ENCODE peak calls at places on chromosomes 7 and 10, in ten cellular contexts. T is fibroblast of lung; U is spleen; K is aorta; G is esophagus squamous epithelium; Y is effector memory CD4-positive, alpha-beta T cell; W is kidney; A is uterus; R is CD8-positive, alpha-beta memory T cell; M is CD8-positive, alpha-beta T cell. X is an unnamed sample. For H3K4me1, the result is how much of the 10 kb centered on the place peaks cover.

GRCh38 chr10:122282253-122282671 is 11.2 kb downstream of the BTBD16 start:
- DNase-seq in T (peak), U (no peak), K (peak), G (no peak), Y (no peak), W (peak), A (no peak), R (no peak), M (no peak), X (no peak)

GRCh38 chr10:120456626-120457430 is at the start of gene PLPP4:
- DNase-seq in T (no peak), U (no peak), K (peak), G (no peak), Y (no peak), W (peak), A (no peak), R (no peak), M (no peak), X (no peak)

GRCh38 chr7:82375713-82376112 is 67.9 kb downstream of the CACNA2D1 start:
- DNase-seq in T (no peak), U (no peak), K (no peak), G (no peak), Y (no peak), W (no peak), A (no peak), R (no peak), M (no peak), X (no peak)

GRCh38 chr7:66099551-66100407 is 14.9 kb upstream of the CRCP start:
- DNase-seq in T (peak), U (peak), K (peak), G (peak), Y (peak), W (peak), A (peak), R (peak), M (peak), X (peak)

GRCh38 chr7:134587736-134588135 is 38.8 kb downstream of the AKR1B15 start:
- DNase-seq in T (no peak), U (no peak), K (no peak), G (no peak), Y (no peak), W (no peak), A (no peak), R (no peak), M (no peak), X (no peak)

GRCh38 chr7:148941598-148942280 is 57.6 kb upstream of the EZH2 start:
- DNase-seq in T (peak), U (peak), K (peak), G (no peak), Y (peak), W (peak), A (peak), R (peak), M (peak), X (peak)

GRCh38 chr10:124386186-124387077 is 32.3 kb downstream of the OAT start:
- DNase-seq in T (no peak), U (peak), K (no peak), G (no peak), Y (no peak), W (peak), A (no peak), R (no peak), M (no peak), X (no peak)

GRCh38 chr7:28556036-28556435 is 143.7 kb downstream of the CREB5 start:
- DNase-seq in T (no peak), U (no peak), K (no peak), G (no peak), Y (no peak), W (no peak), A (no peak), R (no peak), M (no peak), X (no peak)

GRCh38 chr10:118276727-118277126 is 65.4 kb downstream of the FAM204A start:
- DNase-seq in T (no peak), U (no peak), K (no peak), G (no peak), Y (no peak), W (no peak), A (peak), R (no peak), M (no peak), X (no peak)

GRCh38 chr10:121655254-121656142 is 57.3 kb upstream of the FGFR2 start:
- DNase-seq in T (no peak), U (no peak), K (no peak), G (no peak), Y (no peak), W (no peak), A (no peak), R (no peak), M (no peak), X (no peak)

GRCh38 chr10:19133992-19134391 is 85.4 kb downstream of the MALRD1 start:
- DNase-seq in T (no peak), U (no peak), K (no peak), G (no peak), Y (no peak), W (no peak), A (no peak), R (no peak), M (no peak), X (no peak)

GRCh38 chr7:156650042-156650441 is 9.5 kb downstream of the RNF32 start:
- DNase-seq in T (no peak), U (no peak), K (no peak), G (no peak), Y (no peak), W (no peak), A (no peak), R (no peak), M (no peak), X (no peak)

GRCh38 chr7:108096996-108097395 is 33.2 kb downstream of the LAMB4 start:
- DNase-seq in T (no peak), U (no peak), K (no peak), G (no peak), Y (no peak), W (no peak), A (no peak), R (no peak), M (no peak), X (no peak)

GRCh38 chr7:73423519-73424485 is 9.8 kb upstream of the FZD9 start:
- DNase-seq in T (peak), U (peak), K (peak), G (no peak), Y (no peak), W (no peak), A (no peak), R (no peak), M (no peak), X (no peak)

GRCh38 chr7:2445047-2445446 is 31.2 kb downstream of the GRIFIN start:
- DNase-seq in T (no peak), U (no peak), K (no peak), G (no peak), Y (no peak), W (no peak), A (no peak), R (no peak), M (no peak), X (no peak)

GRCh38 chr10:117885206-117885605 is 161.5 kb downstream of the RAB11FIP2 start:
- DNase-seq in T (no peak), U (no peak), K (no peak), G (no peak), Y (no peak), W (no peak), A (no peak), R (no peak), M (no peak), X (no peak)

GRCh38 chr10:97676770-97677581 is 10.1 kb downstream of the AVPI1 start:
- DNase-seq in T (peak), U (peak), K (no peak), G (no peak), Y (peak), W (no peak), A (peak), R (peak), M (peak), X (no peak)

GRCh38 chr7:43513236-43513635 is 69.7 kb upstream of the STK17A start:
- DNase-seq in T (no peak), U (no peak), K (no peak), G (no peak), Y (no peak), W (no peak), A (no peak), R (no peak), M (no peak), X (no peak)

GRCh38 chr10:131461093-131461492 is 149.6 kb upstream of the TCERG1L start:
- DNase-seq in T (no peak), U (no peak), K (no peak), G (no peak), Y (no peak), W (no peak), A (no peak), R (no peak), M (no peak), X (no peak)

GRCh38 chr7:128435311-128435654 is 20.4 kb upstream of the HILPDA start:
- DNase-seq in T (no peak), U (no peak), K (no peak), G (no peak), Y (no peak), W (no peak), A (no peak), R (no peak), M (no peak), X (no peak)

GRCh38 chr7:47940482-47941001 is 7.7 kb downstream of the PKD1L1 start:
- DNase-seq in T (peak), U (peak), K (no peak), G (no peak), Y (no peak), W (no peak), A (no peak), R (no peak), M (no peak), X (peak)

GRCh38 chr10:19929466-19930140 is 113.4 kb downstream of the PLXDC2 start:
- DNase-seq in T (peak), U (no peak), K (no peak), G (no peak), Y (no peak), W (no peak), A (no peak), R (no peak), M (no peak), X (no peak)

GRCh38 chr7:134514663-134515062 is 12.7 kb upstream of the AKR1B10 start:
- DNase-seq in T (peak), U (no peak), K (no peak), G (no peak), Y (peak), W (no peak), A (peak), R (peak), M (no peak), X (no peak)

GRCh38 chr7:120407015-120407414 is 134.0 kb downstream of the KCND2 start:
- DNase-seq in T (no peak), U (no peak), K (no peak), G (no peak), Y (no peak), W (no peak), A (no peak), R (no peak), M (no peak), X (no peak)

GRCh38 chr10:17464545-17464944 is 10.2 kb upstream of the ST8SIA6 start:
- DNase-seq in T (no peak), U (no peak), K (no peak), G (no peak), Y (no peak), W (no peak), A (no peak), R (no peak), M (no peak), X (no peak)

DNA sequence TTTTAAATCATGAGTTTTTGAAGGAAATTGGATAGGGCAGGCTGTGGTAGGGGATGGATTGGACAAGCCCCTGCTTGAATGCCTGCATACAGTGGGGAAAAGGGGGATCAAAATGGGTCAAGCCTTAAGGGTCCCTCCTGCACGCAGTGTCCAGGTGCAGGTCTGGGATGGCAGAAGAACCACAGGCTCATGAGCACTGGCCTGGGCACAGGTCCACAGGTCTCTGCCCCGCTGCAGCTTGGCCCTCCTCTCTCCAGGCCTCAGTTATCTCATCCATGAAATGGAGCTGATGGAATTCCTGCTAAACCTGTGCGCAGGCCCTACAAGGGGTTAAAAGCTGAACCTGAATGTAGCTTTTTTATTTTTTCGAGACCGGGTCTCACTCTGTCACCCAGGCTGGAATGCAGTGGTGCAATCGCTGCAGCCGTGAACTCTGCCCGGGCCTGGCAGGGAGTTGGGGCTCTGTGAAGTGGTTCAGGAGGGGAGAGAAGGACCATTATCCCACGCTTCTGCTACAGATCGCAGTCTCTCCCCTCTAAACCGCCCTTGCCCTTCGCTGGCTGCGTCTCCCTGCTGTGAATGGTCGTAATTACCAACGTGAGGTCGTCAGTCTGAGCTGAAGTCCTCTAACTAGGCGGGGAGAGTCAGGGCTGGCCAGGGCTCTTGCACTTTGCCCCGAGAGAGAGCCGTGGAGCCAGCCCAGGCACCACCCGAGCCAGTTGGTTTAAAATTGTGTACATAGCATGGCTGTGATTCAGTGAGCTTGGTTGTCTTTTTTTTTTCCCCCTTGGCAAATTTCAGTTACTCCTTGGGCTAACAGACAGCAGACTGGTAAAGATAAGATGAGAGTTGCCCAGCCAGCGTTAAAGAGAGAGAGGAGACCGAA is 77.5 kb upstream of the GTF2I start:
- DNase-seq in T (peak), U (no peak), K (peak), G (no peak), Y (no peak), W (no peak), A (no peak), R (no peak), M (no peak), X (no peak)
- H3K27ac ChIP-seq in T (no peak), U (no peak), K (no peak), G (peak), Y (no peak), W (peak), A (no peak), R (no peak), M (no peak), X (peak)

DNA sequence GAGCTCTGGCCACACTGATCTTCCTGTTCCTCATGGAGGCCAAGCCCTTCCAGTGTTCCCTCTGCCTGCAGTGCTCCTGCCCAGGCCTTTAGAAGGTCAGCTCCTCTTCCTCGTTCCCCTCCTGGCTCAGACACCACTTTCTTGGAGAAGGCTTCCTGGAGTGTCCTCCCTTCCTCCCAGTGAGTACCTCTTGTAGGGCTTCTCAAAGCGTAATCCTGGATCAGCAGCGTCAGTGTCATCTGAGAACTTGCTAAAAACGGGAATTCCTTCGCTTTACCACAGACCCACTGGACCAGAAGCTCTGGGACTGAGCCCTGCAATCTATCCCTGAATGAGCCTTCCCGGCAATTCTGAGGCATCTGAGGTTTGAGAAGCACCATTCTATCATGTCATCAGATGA is 3.6 kb downstream of the PDZD7 start:
- DNase-seq in T (no peak), U (no peak), K (no peak), G (no peak), Y (no peak), W (no peak), A (no peak), R (no peak), M (no peak), X (no peak)
- H3K4me1 ChIP-seq in T (under half), U (under half), K (under half), G (under half), Y (under half), W (under half), A (under half), R (under half), M (under half), X (under half)

GRCh38 chr10:125694874-125695273 is 11.9 kb upstream of the TEX36 start:
- DNase-seq in T (peak), U (no peak), K (no peak), G (no peak), Y (no peak), W (no peak), A (no peak), R (no peak), M (no peak), X (no peak)
- H3K27ac ChIP-seq in T (peak), U (no peak), K (no peak), G (no peak), Y (no peak), W (no peak), A (no peak), R (no peak), M (no peak), X (no peak)

GRCh38 chr10:103918053-103918846 is at the start of gene STN1:
- DNase-seq in T (peak), U (peak), K (peak), G (peak), Y (peak), W (peak), A (peak), R (peak), M (peak), X (peak)

GRCh38 chr10:103915794-103916193 is 2.2 kb downstream of the STN1 start:
- DNase-seq in T (no peak), U (peak), K (no peak), G (no peak), Y (peak), W (no peak), A (no peak), R (no peak), M (peak), X (no peak)

GRCh38 chr10:103916254-103916653 is 1.7 kb downstream of the STN1 start:
- DNase-seq in T (no peak), U (no peak), K (no peak), G (no peak), Y (no peak), W (no peak), A (peak), R (no peak), M (no peak), X (no peak)

GRCh38 chr10:103917326-103918052 is 495 bp downstream of the STN1 start:
- DNase-seq in T (no peak), U (no peak), K (peak), G (no peak), Y (no peak), W (peak), A (peak), R (no peak), M (peak), X (peak)

DNA sequence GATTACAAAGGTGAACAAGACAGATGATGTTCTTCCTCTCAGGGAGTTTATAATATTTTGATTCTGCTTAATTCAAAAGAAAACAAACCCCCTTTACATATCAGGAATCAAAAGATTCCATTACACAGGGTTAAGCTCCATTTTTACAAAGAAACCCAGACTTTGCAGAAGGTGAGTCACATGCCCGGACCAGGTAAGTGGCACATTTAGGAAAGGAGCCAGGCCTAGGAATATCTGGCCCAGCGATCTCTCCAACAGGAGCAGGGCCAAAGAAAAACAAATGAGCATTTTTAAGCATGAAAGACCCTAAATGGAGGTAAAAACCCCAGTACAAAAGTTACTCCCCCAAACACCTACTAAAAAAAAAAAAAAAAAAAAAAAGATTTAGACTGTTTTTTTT is 1.1 kb downstream of the STN1 start:
- DNase-seq in T (no peak), U (no peak), K (no peak), G (no peak), Y (no peak), W (no peak), A (no peak), R (no peak), M (no peak), X (no peak)
- H3K4me1 ChIP-seq in T (under half), U (under half), K (under half), G (half or more), Y (under half), W (under half), A (under half), R (half or more), M (under half), X (half or more)

GRCh38 chr7:36209814-36210183 is 56.7 kb downstream of the EEPD1 start:
- DNase-seq in T (no peak), U (no peak), K (no peak), G (no peak), Y (no peak), W (no peak), A (no peak), R (no peak), M (no peak), X (no peak)

GRCh38 chr7:36207451-36208291 is 54.6 kb downstream of the EEPD1 start:
- DNase-seq in T (peak), U (peak), K (peak), G (no peak), Y (peak), W (no peak), A (no peak), R (no peak), M (peak), X (peak)

GRCh38 chr7:36208406-36208805 is 55.4 kb downstream of the EEPD1 start:
- DNase-seq in T (no peak), U (no peak), K (no peak), G (no peak), Y (no peak), W (no peak), A (no peak), R (no peak), M (no peak), X (no peak)

GRCh38 chr7:36210542-36210941 is 57.5 kb downstream of the EEPD1 start:
- DNase-seq in T (no peak), U (no peak), K (no peak), G (no peak), Y (no peak), W (no peak), A (no peak), R (no peak), M (no peak), X (no peak)

DNA sequence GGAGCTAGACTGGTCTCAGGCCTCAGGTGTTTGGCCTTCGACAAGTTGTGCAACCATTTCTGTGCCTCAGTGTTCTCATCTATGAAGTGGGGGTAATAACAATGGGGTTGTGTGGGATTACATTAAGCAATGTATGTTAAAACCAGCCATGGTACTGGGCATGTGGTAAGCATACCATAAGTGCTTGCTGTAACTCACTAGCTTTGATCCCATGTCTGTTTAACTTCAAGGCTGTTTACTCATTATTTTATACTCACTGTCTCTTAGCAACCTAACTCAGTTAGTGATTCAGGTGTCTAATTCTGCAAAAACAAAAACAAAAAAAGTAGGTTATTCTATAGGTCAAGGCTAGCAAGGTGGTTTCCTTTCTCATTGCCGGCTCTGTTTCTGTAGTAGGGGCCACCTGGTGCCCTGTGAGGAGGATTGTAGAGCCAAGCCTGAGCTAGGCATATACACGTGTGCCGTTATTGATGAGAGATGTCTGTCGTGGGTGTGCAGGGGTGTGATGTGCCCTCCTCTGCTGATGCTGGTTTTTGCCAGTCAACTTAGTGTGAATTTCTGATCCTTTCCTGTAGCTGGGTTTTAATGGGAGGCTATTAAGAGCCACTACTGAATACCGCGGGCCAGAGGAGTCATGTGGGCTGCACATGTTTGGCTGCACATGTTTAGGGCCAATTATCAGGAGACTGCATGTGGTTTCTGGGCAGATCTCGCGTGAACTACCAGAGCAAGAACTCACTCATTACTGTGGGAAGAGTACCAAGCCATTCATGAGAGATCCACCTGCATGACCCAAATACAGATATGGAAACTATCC is 56.2 kb downstream of the EEPD1 start:
- DNase-seq in T (no peak), U (no peak), K (no peak), G (no peak), Y (peak), W (no peak), A (no peak), R (peak), M (no peak), X (no peak)
- H3K27ac ChIP-seq in T (no peak), U (no peak), K (no peak), G (peak), Y (peak), W (no peak), A (no peak), R (no peak), M (no peak), X (no peak)